ENCODE peak calls at places on chromosome 12, in four cellular contexts. One of them, this sample, is unnamed.
A peak's percentile ranks its signal among the peaks of the same experiment; 100 is the strongest.

GRCh38 chr12:32895688-32896437 is 714 bp downstream of the PKP2 start:
- DNase-seq in hepatocyte: peak; percentile 69
- DNase-seq in H1: peak; percentile 62
- DNase-seq in neural progenitor cell: peak; percentile 49
- DNase-seq in this sample: no peak

GRCh38 chr12:64006211-64006610 is 161.7 kb downstream of the SRGAP1 start:
- DNase-seq in H1: no peak
- DNase-seq in hepatocyte: peak; percentile 12
- DNase-seq in neural progenitor cell: no peak
- DNase-seq in this sample: no peak

GRCh38 chr12:3170423-3171194 is 93.4 kb downstream of the TSPAN9 start:
- DNase-seq in neural progenitor cell: no peak
- DNase-seq in hepatocyte: peak; percentile 66
- DNase-seq in H1: no peak
- DNase-seq in this sample: peak; percentile 19

GRCh38 chr12:89172224-89172623 is 180.1 kb downstream of the DUSP6 start:
- DNase-seq in neural progenitor cell: no peak
- DNase-seq in H1: no peak
- DNase-seq in hepatocyte: no peak
- DNase-seq in this sample: no peak

GRCh38 chr12:9925746-9926393 is 6.3 kb downstream of the CLEC2A start:
- DNase-seq in neural progenitor cell: peak; percentile 75
- DNase-seq in hepatocyte: peak; percentile 54
- DNase-seq in H1: no peak
- DNase-seq in this sample: peak; percentile 60

GRCh38 chr12:120110550-120111501 is 5.7 kb downstream of the RAB35 start:
- DNase-seq in neural progenitor cell: peak; percentile 16
- DNase-seq in H1: peak; percentile 61
- DNase-seq in hepatocyte: no peak
- DNase-seq in this sample: no peak

GRCh38 chr12:49873361-49873934 is 30.3 kb downstream of the FAIM2 start:
- DNase-seq in neural progenitor cell: no peak
- DNase-seq in hepatocyte: no peak
- DNase-seq in H1: no peak
- DNase-seq in this sample: no peak

GRCh38 chr12:13957576-13957975 is 23.8 kb downstream of the GRIN2B start:
- DNase-seq in H1: no peak
- DNase-seq in hepatocyte: no peak
- DNase-seq in neural progenitor cell: no peak
- DNase-seq in this sample: no peak

GRCh38 chr12:26406391-26406790 is 211.0 kb downstream of the SSPN start:
- DNase-seq in H1: no peak
- DNase-seq in hepatocyte: no peak
- DNase-seq in neural progenitor cell: no peak
- DNase-seq in this sample: no peak

GRCh38 chr12:6135071-6135470 is 10.6 kb upstream of the VWF start:
- DNase-seq in hepatocyte: no peak
- DNase-seq in H1: no peak
- DNase-seq in neural progenitor cell: no peak
- DNase-seq in this sample: peak; percentile 77

GRCh38 chr12:47082963-47083621 is 3.3 kb upstream of the AMIGO2 start:
- DNase-seq in neural progenitor cell: no peak
- DNase-seq in hepatocyte: peak; percentile 63
- DNase-seq in H1: no peak
- DNase-seq in this sample: no peak

GRCh38 chr12:32467959-32468863 is 68.9 kb downstream of the FGD4 start:
- DNase-seq in neural progenitor cell: no peak
- DNase-seq in hepatocyte: no peak
- DNase-seq in H1: no peak
- DNase-seq in this sample: peak; percentile 73

GRCh38 chr12:62900686-62901272 is 34.2 kb downstream of the PPM1H start:
- DNase-seq in neural progenitor cell: no peak
- DNase-seq in H1: no peak
- DNase-seq in hepatocyte: peak; percentile 44
- DNase-seq in this sample: no peak

GRCh38 chr12:76571256-76571655 is 11.7 kb upstream of the OSBPL8 start:
- DNase-seq in H1: no peak
- DNase-seq in neural progenitor cell: no peak
- DNase-seq in hepatocyte: no peak
- DNase-seq in this sample: no peak

GRCh38 chr12:19177754-19178153 is 48.2 kb downstream of the PLEKHA5 start:
- DNase-seq in H1: no peak
- DNase-seq in neural progenitor cell: no peak
- DNase-seq in hepatocyte: no peak
- DNase-seq in this sample: no peak

GRCh38 chr12:75960086-75960910 is 71.3 kb downstream of the PHLDA1 start:
- DNase-seq in H1: peak; percentile 62
- DNase-seq in hepatocyte: peak; percentile 77
- DNase-seq in neural progenitor cell: no peak
- DNase-seq in this sample: no peak

GRCh38 chr12:122437656-122438121 is 15.2 kb upstream of the CLIP1 start:
- DNase-seq in neural progenitor cell: no peak
- DNase-seq in hepatocyte: no peak
- DNase-seq in H1: no peak
- DNase-seq in this sample: no peak

GRCh38 chr12:31589582-31589895 is 1.4 kb downstream of the DENND5B start:
- DNase-seq in neural progenitor cell: peak; percentile 77
- DNase-seq in H1: no peak
- DNase-seq in hepatocyte: no peak
- DNase-seq in this sample: peak; percentile 83

GRCh38 chr12:75623631-75624118 is 112.3 kb upstream of the KRR1 start:
- DNase-seq in hepatocyte: peak; percentile 39
- DNase-seq in neural progenitor cell: no peak
- DNase-seq in H1: no peak
- DNase-seq in this sample: peak; percentile 53

GRCh38 chr12:21566907-21567355 is 37.7 kb downstream of the GYS2 start:
- DNase-seq in H1: no peak
- DNase-seq in hepatocyte: no peak
- DNase-seq in neural progenitor cell: no peak
- DNase-seq in this sample: no peak

GRCh38 chr12:54217774-54218221 is 29.0 kb upstream of the SMUG1 start:
- DNase-seq in hepatocyte: peak; percentile 50
- DNase-seq in H1: peak; percentile 86
- DNase-seq in neural progenitor cell: peak; percentile 86
- DNase-seq in this sample: no peak

GRCh38 chr12:77324416-77324762 is 259.0 kb upstream of the E2F7 start:
- DNase-seq in neural progenitor cell: no peak
- DNase-seq in H1: no peak
- DNase-seq in hepatocyte: no peak
- DNase-seq in this sample: no peak

GRCh38 chr12:25855716-25856115 is 102.8 kb upstream of the RASSF8 start:
- DNase-seq in neural progenitor cell: no peak
- DNase-seq in hepatocyte: no peak
- DNase-seq in H1: no peak
- DNase-seq in this sample: peak; percentile 92

GRCh38 chr12:79983969-79984629 is 49.2 kb upstream of the PPP1R12A start:
- DNase-seq in H1: no peak
- DNase-seq in neural progenitor cell: peak; percentile 42
- DNase-seq in hepatocyte: peak; percentile 24
- DNase-seq in this sample: no peak

GRCh38 chr12:46608431-46609280 is 217.1 kb downstream of the SLC38A4 start:
- DNase-seq in H1: no peak
- DNase-seq in neural progenitor cell: no peak
- DNase-seq in hepatocyte: no peak
- DNase-seq in this sample: peak; percentile 13

GRCh38 chr12:26939192-26939832 is 1.0 kb downstream of the FGFR1OP2 start:
- DNase-seq in H1: no peak
- DNase-seq in hepatocyte: no peak
- DNase-seq in neural progenitor cell: no peak
- DNase-seq in this sample: peak; percentile 40

GRCh38 chr12:13093191-13093849 is 10.1 kb downstream of the GSG1 start:
- DNase-seq in hepatocyte: no peak
- DNase-seq in neural progenitor cell: no peak
- DNase-seq in H1: no peak
- DNase-seq in this sample: no peak

GRCh38 chr12:38555620-38556596 is 239.3 kb downstream of the ALG10B start:
- DNase-seq in H1: no peak
- DNase-seq in neural progenitor cell: no peak
- DNase-seq in hepatocyte: no peak
- DNase-seq in this sample: no peak

GRCh38 chr12:48013287-48013686 is 9.0 kb upstream of the COL2A1 start:
- DNase-seq in hepatocyte: no peak
- DNase-seq in neural progenitor cell: no peak
- DNase-seq in H1: no peak
- DNase-seq in this sample: no peak

GRCh38 chr12:49832836-49833421 is 4.7 kb upstream of the NCKAP5L start:
- DNase-seq in neural progenitor cell: no peak
- DNase-seq in hepatocyte: no peak
- DNase-seq in H1: no peak
- DNase-seq in this sample: no peak

GRCh38 chr12:24948816-24949722 is at the start of gene BCAT1:
- DNase-seq in neural progenitor cell: peak; percentile 87
- DNase-seq in H1: peak; percentile 79
- DNase-seq in hepatocyte: peak; percentile 79
- DNase-seq in this sample: peak; percentile 88

GRCh38 chr12:58033831-58034230 is 92.5 kb downstream of the ATP23 start:
- DNase-seq in neural progenitor cell: no peak
- DNase-seq in H1: no peak
- DNase-seq in hepatocyte: no peak
- DNase-seq in this sample: no peak
- H3K9me3 ChIP-seq in neural progenitor cell: peaks cover 21% of the 10 kb centered on the region
- H3K9me3 ChIP-seq in H1: peaks cover 25% of the 10 kb centered on the region
- H3K9me3 ChIP-seq in hepatocyte: no peaks in the 10 kb centered on the region
- H3K9me3 ChIP-seq in this sample: no peaks in the 10 kb centered on the region

GRCh38 chr12:133080051-133080618 is 588 bp upstream of the ZNF140 start:
- DNase-seq in neural progenitor cell: peak; percentile 99
- DNase-seq in hepatocyte: peak; percentile 99
- DNase-seq in H1: peak; percentile 94
- DNase-seq in this sample: peak; percentile 100

GRCh38 chr12:133081408-133081806 is 684 bp downstream of the ZNF140 start:
- DNase-seq in neural progenitor cell: no peak
- DNase-seq in H1: no peak
- DNase-seq in hepatocyte: peak; percentile 10
- DNase-seq in this sample: no peak

GRCh38 chr12:133083345-133083744 is 2.6 kb downstream of the ZNF140 start:
- DNase-seq in H1: no peak
- DNase-seq in hepatocyte: no peak
- DNase-seq in neural progenitor cell: no peak
- DNase-seq in this sample: no peak

GRCh38 chr12:133080619-133081407 is at the start of gene ZNF140:
- DNase-seq in H1: no peak
- DNase-seq in neural progenitor cell: peak; percentile 99
- DNase-seq in hepatocyte: peak; percentile 98
- DNase-seq in this sample: peak; percentile 98
- TF ChIP-seq CTCF in H1: no peak
- TF ChIP-seq CTCF in neural progenitor cell: no peak
- TF ChIP-seq CTCF in hepatocyte: no peak
- TF ChIP-seq CTCF in this sample: peak; percentile 11

DNA sequence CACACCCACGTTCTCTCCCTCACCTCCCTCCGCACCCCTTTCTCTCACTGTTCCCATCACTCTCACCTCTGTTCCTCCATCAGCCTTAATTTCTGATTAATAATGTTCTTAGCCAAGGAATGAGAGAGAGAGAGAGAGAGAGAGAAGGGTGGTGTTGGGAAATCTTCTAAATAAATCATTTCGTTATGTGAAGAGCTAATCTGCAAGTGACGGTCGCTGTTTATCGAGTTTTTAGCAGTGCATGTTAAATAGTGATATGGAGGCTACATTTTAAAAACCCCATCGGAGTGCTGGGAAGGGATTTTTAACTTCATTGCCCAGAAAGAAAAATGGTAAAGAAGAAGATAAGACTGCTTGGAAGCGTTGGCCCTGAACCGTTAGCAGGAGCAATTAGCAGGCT is 203.3 kb upstream of the LHX5 start:
- DNase-seq in neural progenitor cell: no peak
- DNase-seq in H1: no peak
- DNase-seq in hepatocyte: no peak
- DNase-seq in this sample: no peak
- H2AFZ ChIP-seq in neural progenitor cell: peak overlapping the region; percentile 34
- H2AFZ ChIP-seq in H1: no peak overlapping the region
- H2AFZ ChIP-seq in hepatocyte: no peak overlapping the region
- H2AFZ ChIP-seq in this sample: no peak overlapping the region

GRCh38 chr12:83472350-83472749 is 785.6 kb downstream of the TMTC2 start:
- DNase-seq in neural progenitor cell: no peak
- DNase-seq in H1: no peak
- DNase-seq in hepatocyte: no peak
- DNase-seq in this sample: no peak

GRCh38 chr12:83473408-83474095 is 786.8 kb downstream of the TMTC2 start:
- DNase-seq in H1: no peak
- DNase-seq in hepatocyte: peak; percentile 16
- DNase-seq in neural progenitor cell: no peak
- DNase-seq in this sample: no peak

GRCh38 chr12:83471341-83471740 is 784.6 kb downstream of the TMTC2 start:
- DNase-seq in neural progenitor cell: no peak
- DNase-seq in H1: no peak
- DNase-seq in hepatocyte: no peak
- DNase-seq in this sample: no peak

GRCh38 chr12:83474369-83474768 is 787.7 kb downstream of the TMTC2 start:
- DNase-seq in H1: no peak
- DNase-seq in hepatocyte: no peak
- DNase-seq in neural progenitor cell: no peak
- DNase-seq in this sample: no peak

DNA sequence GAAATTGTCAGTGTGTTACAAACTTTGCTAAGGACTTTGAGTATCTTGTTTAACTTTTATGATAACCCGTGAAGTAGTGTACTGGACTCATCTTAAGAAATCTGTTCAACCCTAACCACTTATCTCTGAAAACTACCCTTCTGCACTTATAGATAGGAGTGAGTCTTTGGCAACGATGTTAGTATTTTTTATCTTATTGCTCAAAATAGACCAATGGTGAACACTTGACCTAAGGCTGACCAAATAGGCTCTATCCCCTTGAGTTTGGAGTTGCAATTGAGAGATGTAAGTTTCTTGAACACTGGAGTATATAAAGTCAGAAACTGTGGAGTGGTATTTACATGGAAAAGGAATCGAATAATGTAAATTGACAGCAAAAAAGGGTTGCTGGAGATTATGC is 786.1 kb downstream of the TMTC2 start:
- DNase-seq in H1: no peak
- DNase-seq in hepatocyte: no peak
- DNase-seq in neural progenitor cell: no peak
- DNase-seq in this sample: no peak
- H3K9me3 ChIP-seq in H1: no peaks in the 10 kb centered on the region
- H3K9me3 ChIP-seq in hepatocyte: no peaks in the 10 kb centered on the region
- H3K9me3 ChIP-seq in neural progenitor cell: no peaks in the 10 kb centered on the region
- H3K9me3 ChIP-seq in this sample: no peaks in the 10 kb centered on the region

GRCh38 chr12:11875414-11875935 is 195.3 kb upstream of the BCL2L14 start:
- DNase-seq in H1: no peak
- DNase-seq in hepatocyte: no peak
- DNase-seq in neural progenitor cell: no peak
- DNase-seq in this sample: peak; percentile 45
- TF ChIP-seq CTCF in H1: no peak
- TF ChIP-seq CTCF in hepatocyte: no peak
- TF ChIP-seq CTCF in neural progenitor cell: no peak
- TF ChIP-seq CTCF in this sample: no peak

This sample was measured in endothelial cell of umbilical vein.